ENCODE peak calls at places on chromosomes 13 and 19, in eight cellular contexts. Z is ovary, C is suprapubic skin, I is Panc1, X is left lung, F is stomach, Y is esophagus squamous epithelium, A is body of pancreas. S is an unnamed sample.

GRCh38 chr13:111900390-111901180 is 166.4 kb upstream of the SOX1 start:
- DNase-seq in A (no peak), F (no peak), X (no peak), I (no peak), C (peak; percentile 47), Y (no peak), Z (no peak), S (peak; percentile 43)

GRCh38 chr13:94433055-94433947 is 46.2 kb downstream of the DCT start:
- DNase-seq in F (no peak), A (no peak), X (no peak), C (no peak), Z (no peak), Y (no peak), I (no peak), S (no peak)

GRCh38 chr19:45117666-45118065 is 24.7 kb downstream of the PPP1R37 start:
- DNase-seq in I (no peak), A (no peak), X (no peak), Y (no peak), Z (no peak), F (no peak), C (no peak), S (no peak)

GRCh38 chr13:85347251-85347650 is 452.0 kb downstream of the SLITRK6 start:
- DNase-seq in F (no peak), Z (no peak), Y (no peak), X (no peak), A (no peak), I (no peak), C (no peak), S (no peak)

GRCh38 chr13:32134241-32134801 is 102.7 kb downstream of the FRY start:
- DNase-seq in Y (no peak), F (no peak), C (no peak), I (no peak), X (no peak), A (no peak), Z (no peak), S (no peak)

GRCh38 chr13:111184685-111185401 is 69.7 kb downstream of the ARHGEF7 start:
- DNase-seq in X (no peak), F (no peak), Y (no peak), Z (no peak), A (no peak), I (no peak), C (no peak), S (no peak)

GRCh38 chr13:27053902-27054595 is 117.6 kb downstream of the USP12 start:
- DNase-seq in F (no peak), X (no peak), Z (no peak), A (no peak), C (no peak), Y (no peak), I (no peak), S (no peak)

GRCh38 chr13:25171517-25172302 is at the start of gene AMER2:
- DNase-seq in Z (no peak), X (peak; percentile 77), A (peak; percentile 51), Y (no peak), F (no peak), C (no peak), I (no peak), S (no peak)

GRCh38 chr19:35363001-35363590 is 4.8 kb downstream of the FFAR3 start:
- DNase-seq in I (no peak), A (no peak), C (peak; percentile 64), Y (no peak), Z (no peak), X (no peak), F (peak; percentile 14), S (no peak)

GRCh38 chr19:22421797-22422196 is 349 bp downstream of the ZNF98 start:
- DNase-seq in X (no peak), A (no peak), Z (no peak), I (no peak), C (no peak), Y (no peak), F (no peak), S (no peak)

GRCh38 chr13:35484384-35484783 is 7.9 kb upstream of the MAB21L1 start:
- DNase-seq in A (no peak), C (no peak), I (no peak), F (no peak), Z (no peak), Y (no peak), X (no peak), S (no peak)

GRCh38 chr13:82717249-82717648 is 1165.0 kb downstream of the SLITRK1 start:
- DNase-seq in C (no peak), F (no peak), I (no peak), X (no peak), Y (no peak), A (no peak), Z (no peak), S (no peak)

GRCh38 chr13:34031629-34032028 is 213.7 kb downstream of the RFC3 start:
- DNase-seq in Z (no peak), F (no peak), I (no peak), Y (no peak), C (no peak), X (no peak), A (no peak), S (no peak)

GRCh38 chr19:38047048-38047435 is 140.0 kb downstream of the SIPA1L3 start:
- DNase-seq in Z (no peak), X (no peak), C (no peak), Y (no peak), A (no peak), I (no peak), F (no peak), S (no peak)

GRCh38 chr13:88908896-88909535 is 1237.8 kb downstream of the SLITRK5 start:
- DNase-seq in Z (no peak), C (no peak), I (no peak), Y (no peak), F (no peak), X (no peak), A (no peak), S (no peak)

GRCh38 chr19:1131718-1132552 is 28.1 kb downstream of the GPX4 start:
- DNase-seq in Z (peak; percentile 76), A (peak; percentile 51), C (peak; percentile 96), I (no peak), Y (peak; percentile 76), X (peak; percentile 99), F (peak; percentile 92), S (peak; percentile 91)
- TF ChIP-seq CTCF in Z (peak; percentile 42), A (no peak), C (no peak), I (no peak), Y (no peak), X (no peak), F (no peak), S (no peak)

GRCh38 chr19:5915782-5916165 is 1.7 kb downstream of the CAPS start:
- DNase-seq in A (no peak), I (no peak), F (no peak), X (no peak), Y (no peak), C (no peak), Z (no peak), S (no peak)

GRCh38 chr19:5914358-5914774 is 312 bp downstream of the CAPS start:
- DNase-seq in C (no peak), Z (no peak), X (peak; percentile 75), A (no peak), F (peak; percentile 27), Y (no peak), I (no peak), S (no peak)

GRCh38 chr19:5917431-5918107 is 3.5 kb downstream of the CAPS start:
- DNase-seq in I (no peak), C (no peak), X (no peak), A (no peak), Z (no peak), F (no peak), Y (no peak), S (no peak)

GRCh38 chr19:5914946-5915781 is 1.1 kb downstream of the CAPS start:
- DNase-seq in C (no peak), A (peak; percentile 35), I (no peak), Z (no peak), Y (no peak), X (peak; percentile 76), F (peak; percentile 80), S (no peak)

GRCh38 chr19:5916201-5916708 is 2.2 kb downstream of the CAPS start:
- DNase-seq in Y (no peak), F (no peak), Z (no peak), A (no peak), X (no peak), I (no peak), C (no peak), S (no peak)
- H3K27ac ChIP-seq in Y (no peak overlapping the region), F (peak overlapping the region; percentile 84), Z (no peak overlapping the region), A (no peak overlapping the region), X (no peak overlapping the region), I (no peak overlapping the region), C (peak overlapping the region; percentile 31), S (peak overlapping the region; percentile 13)

DNA sequence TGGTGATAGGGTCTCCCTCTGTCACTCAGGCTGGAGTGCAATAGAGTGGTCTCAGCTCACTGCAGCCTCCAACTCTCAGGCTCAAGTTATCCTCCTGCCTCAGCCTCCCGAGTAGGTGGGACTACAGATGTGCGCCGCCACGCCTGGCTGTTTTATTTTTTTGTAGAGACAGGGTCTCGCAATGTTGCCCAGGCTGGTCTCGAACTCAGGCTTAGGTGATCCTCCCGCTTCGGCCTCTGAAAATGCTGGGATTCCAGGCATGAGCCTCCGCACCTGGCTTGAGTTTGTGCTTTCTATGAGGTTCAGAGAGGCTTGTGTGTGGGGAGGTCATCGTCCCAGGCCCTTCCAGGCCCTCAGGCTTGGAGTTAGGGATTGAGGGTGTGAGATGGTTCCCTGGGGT is 39.2 kb upstream of the TNFAIP8L1 start:
- DNase-seq in A (no peak), C (no peak), Z (no peak), I (no peak), Y (no peak), X (no peak), F (no peak), S (no peak)
- H3K4me3 ChIP-seq in A (no peak overlapping the region), C (no peak overlapping the region), Z (no peak overlapping the region), I (no peak overlapping the region), Y (no peak overlapping the region), X (no peak overlapping the region), F (no peak overlapping the region), S (no peak overlapping the region)

GRCh38 chr13:38415233-38415632 is 65.6 kb downstream of the UFM1 start:
- DNase-seq in I (no peak), X (no peak), Z (no peak), A (no peak), C (no peak), F (no peak), Y (no peak), S (no peak)

GRCh38 chr13:38419312-38419873 is 69.7 kb downstream of the UFM1 start:
- DNase-seq in I (no peak), X (no peak), Z (no peak), Y (no peak), F (no peak), A (no peak), C (no peak), S (no peak)

GRCh38 chr13:38418286-38418685 is 68.6 kb downstream of the UFM1 start:
- DNase-seq in X (no peak), F (no peak), Z (no peak), I (no peak), A (no peak), C (no peak), Y (no peak), S (no peak)

GRCh38 chr13:38417241-38417640 is 67.6 kb downstream of the UFM1 start:
- DNase-seq in A (no peak), I (no peak), F (no peak), Z (no peak), C (no peak), X (no peak), Y (no peak), S (no peak)

DNA sequence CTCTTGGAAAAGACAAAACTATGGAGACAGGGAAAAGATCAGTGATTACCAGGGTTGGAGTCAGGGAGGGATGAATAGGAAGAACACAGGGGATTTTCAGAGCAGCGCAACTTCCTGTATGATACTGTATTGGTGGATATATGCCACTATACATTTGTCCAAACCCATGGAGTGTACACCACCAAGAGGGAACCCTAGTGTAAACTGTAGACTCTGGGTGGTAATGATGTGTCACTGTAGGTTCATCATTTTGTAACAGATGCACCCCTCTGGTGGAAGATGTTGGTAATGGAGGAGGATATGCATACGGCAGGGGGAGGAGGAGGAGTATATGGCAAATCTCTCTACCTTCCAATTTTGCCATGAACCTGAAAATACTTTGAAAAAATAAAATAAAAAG is 68.1 kb downstream of the UFM1 start:
- DNase-seq in Z (no peak), A (no peak), Y (no peak), X (no peak), C (no peak), I (no peak), F (no peak), S (no peak)
- TF ChIP-seq CTCF in Z (peak; percentile 17), A (no peak), Y (no peak), X (no peak), C (no peak), I (peak; percentile 15), F (no peak), S (no peak)

S was measured in coronary artery.